ENCODE peak calls at places on chromosome 9, in five cellular contexts. T, R, W, L and Z are unnamed samples.
A peak's percentile ranks its signal among the peaks of the same experiment; 100 is the strongest.

GRCh38 chr9:114124666-114125580 is 25.8 kb upstream of the KIF12 start:
- DNase-seq in W (no peak), T (no peak), R (no peak), L (no peak), Z (no peak)

GRCh38 chr9:93896093-93896492 is 59.1 kb downstream of the BARX1 start:
- DNase-seq in T (no peak), L (no peak), R (no peak), W (no peak), Z (no peak)

GRCh38 chr9:124017929-124018730 is 6.6 kb downstream of the LHX2 start:
- DNase-seq in L (no peak), R (no peak), W (no peak), T (no peak), Z (no peak)

GRCh38 chr9:115691686-115692085 is 461.9 kb upstream of the PAPPA start:
- DNase-seq in W (no peak), R (peak; percentile 87), T (peak; percentile 62), L (no peak), Z (peak; percentile 47)

GRCh38 chr9:116380496-116380995 is 227.0 kb downstream of the PAPPA start:
- DNase-seq in W (no peak), R (no peak), T (no peak), L (no peak), Z (no peak)

GRCh38 chr9:91374939-91375338 is 13.2 kb upstream of the AUH start:
- DNase-seq in R (peak; percentile 91), T (no peak), W (no peak), L (peak; percentile 53), Z (peak; percentile 32)

GRCh38 chr9:7489018-7489417 is 310.6 kb downstream of the DMAC1 start:
- DNase-seq in T (peak; percentile 27), L (no peak), W (no peak), R (no peak), Z (no peak)

GRCh38 chr9:100669968-100670367 is 92.1 kb downstream of the CAVIN4 start:
- DNase-seq in W (no peak), L (no peak), T (no peak), R (no peak), Z (no peak)